ENCODE peak calls at places on chromosomes 1 and 21, in six cellular contexts. C is NCI-H146, Y is EH, R is WTC11, M is Calu3, U is HS-27A. O is an unnamed sample.

GRCh38 chr1:235275223-235275622 is 52.8 kb downstream of the ARID4B start:
- DNase-seq in C (no peak), Y (no peak), R (no peak), M (no peak), U (no peak), O (no peak)

GRCh38 chr1:209756608-209757445 is 974 bp downstream of the TRAF3IP3 start:
- DNase-seq in C (no peak), Y (no peak), R (no peak), M (no peak), U (no peak), O (no peak)

GRCh38 chr1:221078260-221078965 is 199.2 kb downstream of the HLX start:
- DNase-seq in C (no peak), Y (peak), R (no peak), M (no peak), U (no peak), O (no peak)

GRCh38 chr21:46564391-46564790 is 40.5 kb downstream of the S100B start:
- DNase-seq in C (no peak), Y (no peak), R (no peak), M (no peak), U (no peak), O (no peak)

GRCh38 chr21:46062471-46063211 is 35.3 kb upstream of the COL6A2 start:
- DNase-seq in C (no peak), Y (no peak), R (no peak), M (no peak), U (no peak), O (no peak)

GRCh38 chr1:153985984-153986761 is at the start of gene RAB13:
- DNase-seq in C (peak), Y (peak), R (peak), M (peak), U (peak), O (peak)

GRCh38 chr1:56249244-56249643 is 330.1 kb downstream of the PLPP3 start:
- DNase-seq in C (no peak), Y (no peak), R (no peak), M (no peak), U (no peak), O (no peak)

GRCh38 chr1:94113592-94114322 is 7.2 kb downstream of the ABCA4 start:
- DNase-seq in C (no peak), Y (no peak), R (no peak), M (no peak), U (no peak), O (no peak)

GRCh38 chr21:21668198-21668597 is 670.0 kb downstream of the NCAM2 start:
- DNase-seq in C (no peak), Y (no peak), R (no peak), M (no peak), U (no peak), O (no peak)

GRCh38 chr1:216462061-216462775 is 39.0 kb upstream of the USH2A start:
- DNase-seq in C (no peak), Y (peak), R (no peak), M (no peak), U (no peak), O (no peak)

GRCh38 chr1:44947060-44947773 is 39.2 kb downstream of the EIF2B3 start:
- DNase-seq in C (no peak), Y (peak), R (no peak), M (no peak), U (no peak), O (no peak)

GRCh38 chr1:207430602-207431001 is 23.5 kb upstream of the CR2 start:
- DNase-seq in C (no peak), Y (no peak), R (no peak), M (no peak), U (no peak), O (no peak)

GRCh38 chr1:212512731-212513559 is 80.2 kb downstream of the NENF start:
- DNase-seq in C (peak), Y (peak), R (no peak), M (no peak), U (peak), O (no peak)

GRCh38 chr1:185837711-185838110 is 103.5 kb downstream of the HMCN1 start:
- DNase-seq in C (no peak), Y (peak), R (no peak), M (no peak), U (no peak), O (no peak)

GRCh38 chr1:111535256-111536191 is 32.1 kb upstream of the ADORA3 start:
- DNase-seq in C (no peak), Y (peak), R (no peak), M (no peak), U (no peak), O (no peak)

GRCh38 chr1:24745711-24746582 is 700 bp downstream of the CLIC4 start:
- DNase-seq in C (peak), Y (peak), R (no peak), M (peak), U (no peak), O (peak)

GRCh38 chr1:244361764-244362473 is 89.8 kb downstream of the ADSS2 start:
- DNase-seq in C (peak), Y (peak), R (peak), M (no peak), U (peak), O (no peak)

GRCh38 chr1:26607191-26607590 is 77.6 kb downstream of the RPS6KA1 start:
- DNase-seq in C (no peak), Y (no peak), R (no peak), M (no peak), U (no peak), O (no peak)

GRCh38 chr1:94753171-94753972 is 66.8 kb upstream of the SLC44A3 start:
- DNase-seq in C (no peak), Y (peak), R (no peak), M (no peak), U (no peak), O (no peak)

GRCh38 chr21:22584308-22584707 is 1586.1 kb downstream of the NCAM2 start:
- DNase-seq in C (no peak), Y (no peak), R (no peak), M (no peak), U (no peak), O (no peak)

GRCh38 chr1:227894306-227894721 is 53.4 kb downstream of the WNT9A start:
- DNase-seq in C (no peak), Y (no peak), R (no peak), M (peak), U (no peak), O (no peak)

GRCh38 chr1:54069792-54070548 is 16.6 kb downstream of the TCEANC2 start:
- DNase-seq in C (peak), Y (peak), R (no peak), M (no peak), U (no peak), O (peak)

GRCh38 chr1:226697608-226698544 is 41.2 kb downstream of the ITPKB start:
- DNase-seq in C (no peak), Y (no peak), R (no peak), M (no peak), U (no peak), O (no peak)

GRCh38 chr1:97204468-97204867 is 482.9 kb downstream of the PTBP2 start:
- DNase-seq in C (no peak), Y (peak), R (no peak), M (no peak), U (peak), O (no peak)

GRCh38 chr1:50993645-50994044 is 23.6 kb downstream of the CDKN2C start:
- DNase-seq in C (no peak), Y (no peak), R (no peak), M (no peak), U (no peak), O (no peak)

GRCh38 chr1:150575518-150576366 is 3.7 kb downstream of the MCL1 start:
- DNase-seq in C (peak), Y (peak), R (no peak), M (no peak), U (no peak), O (peak)

GRCh38 chr1:6991271-6991670 is 206.0 kb downstream of the CAMTA1 start:
- DNase-seq in C (no peak), Y (peak), R (no peak), M (no peak), U (peak), O (no peak)